ENCODE peak calls at places on chromosome 11, in six cellular contexts. T, X, D, Z, Q and K are unnamed samples.

GRCh38 chr11:2708151-2708581 is 8.4 kb upstream of the KCNQ1OT1 start:
- DNase-seq in Z (no peak), D (no peak), Q (no peak), T (peak; percentile 63), X (peak; percentile 77), K (no peak)

GRCh38 chr11:86848132-86848531 is 47.8 kb downstream of the PRSS23 start:
- DNase-seq in D (no peak), X (no peak), T (no peak), Q (no peak), Z (no peak), K (no peak)

GRCh38 chr11:95767498-95767897 is 22.1 kb downstream of the FAM76B start:
- DNase-seq in Q (no peak), D (no peak), Z (no peak), T (no peak), X (no peak), K (no peak)

GRCh38 chr11:100715163-100715792 is 28.2 kb downstream of the ARHGAP42 start:
- DNase-seq in T (no peak), Z (no peak), X (no peak), D (no peak), Q (no peak), K (no peak)

GRCh38 chr11:43547900-43548381 is 132.6 kb upstream of the HSD17B12 start:
- DNase-seq in X (peak; percentile 40), D (peak; percentile 20), Z (peak; percentile 58), T (no peak), Q (peak; percentile 3), K (no peak)

GRCh38 chr11:74276581-74276980 is 34.9 kb downstream of the P4HA3 start:
- DNase-seq in D (no peak), T (no peak), X (no peak), Z (no peak), Q (no peak), K (no peak)

GRCh38 chr11:104476898-104477297 is 313.0 kb upstream of the PDGFD start:
- DNase-seq in T (no peak), D (no peak), X (no peak), Q (no peak), Z (no peak), K (no peak)

GRCh38 chr11:74820763-74821162 is 72.1 kb downstream of the RNF169 start:
- DNase-seq in D (no peak), Q (no peak), Z (no peak), T (no peak), X (no peak), K (no peak)

GRCh38 chr11:62983536-62984199 is 1.1 kb downstream of the SLC22A6 start:
- DNase-seq in T (no peak), Q (no peak), X (no peak), D (no peak), Z (no peak), K (no peak)

GRCh38 chr11:132848336-132848735 is 684.0 kb downstream of the OPCML start:
- DNase-seq in D (no peak), Z (no peak), Q (no peak), X (no peak), T (no peak), K (no peak)

GRCh38 chr11:16372355-16372754 is 16.0 kb upstream of the SOX6 start:
- DNase-seq in X (no peak), Q (no peak), D (no peak), Z (no peak), T (no peak), K (no peak)

GRCh38 chr11:72475359-72475758 is 41.0 kb upstream of the CLPB start:
- DNase-seq in Z (no peak), T (no peak), D (no peak), Q (no peak), X (no peak), K (no peak)

GRCh38 chr11:128180446-128181089 is 406.8 kb downstream of the ETS1 start:
- DNase-seq in Z (no peak), D (no peak), Q (peak; percentile 39), T (no peak), X (no peak), K (no peak)

GRCh38 chr11:112806876-112807275 is 154.3 kb upstream of the NCAM1 start:
- DNase-seq in D (no peak), X (no peak), T (no peak), Z (no peak), Q (no peak), K (no peak)

GRCh38 chr11:100966366-100966765 is 163.2 kb downstream of the PGR start:
- DNase-seq in T (no peak), Q (no peak), X (no peak), Z (no peak), D (no peak), K (no peak)

GRCh38 chr11:6882747-6883146 is 6.3 kb downstream of the OR10A4 start:
- DNase-seq in T (no peak), D (no peak), X (no peak), Z (no peak), Q (no peak), K (no peak)

GRCh38 chr11:30125461-30125860 is 105.4 kb upstream of the FSHB start:
- DNase-seq in Q (no peak), X (no peak), D (no peak), Z (no peak), T (no peak), K (no peak)

GRCh38 chr11:47979378-47980092 is 824 bp upstream of the PTPRJ start:
- DNase-seq in T (no peak), X (peak; percentile 64), Z (peak; percentile 44), D (no peak), Q (no peak), K (no peak)

GRCh38 chr11:119316017-119316728 is 757 bp downstream of the MCAM start:
- DNase-seq in Q (peak; percentile 38), Z (no peak), X (peak; percentile 74), T (no peak), D (peak; percentile 90), K (no peak)